ENCODE peak calls at places on chromosome 14, in five cellular contexts. E is RWPE1; B is glutamatergic neuron; K is activated CD4-positive, alpha-beta T cell treated with anti-CD3 and anti-CD28 coated beads, Interleukin-2, amount 10 ng/mL, durations not matched to agents 7 days and 5 days; Z is effector CD8-positive, alpha-beta T cell. W is an unnamed sample.

GRCh38 chr14:60183724-60184596 is 18.8 kb upstream of the DHRS7 start:
- DNase-seq in E (no peak), Z (no peak), K (peak), B (no peak), W (peak)

GRCh38 chr14:71175491-71175890 is 268.2 kb downstream of the PCNX1 start:
- DNase-seq in E (peak), Z (no peak), B (no peak), K (no peak), W (no peak)

GRCh38 chr14:106681161-106681955 is 1155.0 kb downstream of the TMEM121 start:
- DNase-seq in E (no peak), K (no peak), Z (no peak), B (no peak), W (peak)

GRCh38 chr14:87934185-87934584 is 58.8 kb downstream of the GALC start:
- DNase-seq in Z (no peak), E (no peak), B (no peak), K (no peak), W (peak)

GRCh38 chr14:68473794-68474193 is 319.1 kb downstream of the ZFP36L1 start:
- DNase-seq in E (no peak), B (no peak), K (no peak), Z (no peak), W (no peak)

GRCh38 chr14:90970167-90970600 is 90.3 kb downstream of the RPS6KA5 start:
- DNase-seq in K (no peak), B (no peak), Z (no peak), E (peak), W (peak)

GRCh38 chr14:78959674-78960264 is 789.6 kb downstream of the NRXN3 start:
- DNase-seq in Z (peak), E (peak), B (peak), K (peak), W (peak)

GRCh38 chr14:90388437-90388836 is 8.4 kb upstream of the CALM1 start:
- DNase-seq in B (no peak), Z (no peak), K (no peak), E (peak), W (no peak)

GRCh38 chr14:99133563-99134332 is 138.2 kb downstream of the BCL11B start:
- DNase-seq in E (no peak), B (no peak), Z (no peak), K (no peak), W (no peak)

GRCh38 chr14:59398841-59399240 is 66.3 kb downstream of the GPR135 start:
- DNase-seq in K (peak), B (no peak), E (no peak), Z (no peak), W (peak)

GRCh38 chr14:101980700-101981099 is 16.3 kb downstream of the DYNC1H1 start:
- DNase-seq in K (no peak), E (peak), Z (no peak), B (no peak), W (no peak)

GRCh38 chr14:28949503-28949902 is 182.9 kb downstream of the FOXG1 start:
- DNase-seq in E (no peak), Z (no peak), K (no peak), B (no peak), W (no peak)

GRCh38 chr14:99510556-99511139 is 29.4 kb downstream of the CCNK start:
- DNase-seq in E (no peak), K (no peak), B (no peak), Z (no peak), W (no peak)

GRCh38 chr14:64549805-64550538 is at the start of gene PPP1R36:
- DNase-seq in K (peak), E (no peak), B (peak), Z (no peak), W (no peak)

GRCh38 chr14:99749142-99749541 is 44.1 kb upstream of the EML1 start:
- DNase-seq in E (no peak), B (no peak), K (no peak), Z (no peak), W (peak)

GRCh38 chr14:52950898-52951729 is at the start of gene FERMT2:
- DNase-seq in Z (no peak), B (peak), E (peak), K (no peak), W (no peak)

GRCh38 chr14:97459180-97459579 is 662.0 kb downstream of the VRK1 start:
- DNase-seq in Z (no peak), B (no peak), E (no peak), K (peak), W (no peak)

GRCh38 chr14:100088226-100088625 is 23.0 kb downstream of the EVL start:
- DNase-seq in Z (no peak), E (no peak), K (no peak), B (no peak), W (no peak)

GRCh38 chr14:65281991-65282908 is 130.3 kb upstream of the FUT8 start:
- DNase-seq in K (peak), Z (no peak), B (no peak), E (no peak), W (peak)

GRCh38 chr14:104244221-104245011 is 106.0 kb downstream of the KIF26A start:
- DNase-seq in Z (no peak), E (no peak), B (no peak), K (no peak), W (no peak)

GRCh38 chr14:58272589-58273372 is 25.6 kb upstream of the ARID4A start:
- DNase-seq in E (no peak), Z (no peak), K (no peak), B (no peak), W (peak)

GRCh38 chr14:22448035-22448904 is 140.8 kb downstream of the DAD1 start:
- DNase-seq in B (no peak), E (no peak), Z (no peak), K (no peak), W (peak)

GRCh38 chr14:59484611-59485174 is 376 bp downstream of the JKAMP start:
- DNase-seq in E (no peak), K (no peak), B (no peak), Z (no peak), W (peak)

GRCh38 chr14:80988192-80988591 is 32.8 kb downstream of the TSHR start:
- DNase-seq in E (no peak), K (no peak), Z (no peak), B (no peak), W (no peak)

GRCh38 chr14:99699071-99699760 is 15.1 kb downstream of the CYP46A1 start:
- DNase-seq in B (no peak), K (no peak), Z (no peak), E (no peak), W (peak)

GRCh38 chr14:99034711-99035171 is 237.3 kb downstream of the BCL11B start:
- DNase-seq in E (no peak), K (no peak), Z (no peak), B (no peak), W (no peak)

GRCh38 chr14:33596211-33597080 is 354.4 kb downstream of the EGLN3 start:
- DNase-seq in Z (no peak), E (no peak), K (no peak), B (no peak), W (no peak)

GRCh38 chr14:102849522-102850379 is 72.5 kb downstream of the TRAF3 start:
- DNase-seq in K (no peak), E (no peak), Z (no peak), B (no peak), W (no peak)

GRCh38 chr14:61475316-61475715 is 153.9 kb downstream of the PRKCH start:
- DNase-seq in B (no peak), K (peak), Z (no peak), E (peak), W (peak)

GRCh38 chr14:50805396-50805795 is 25.6 kb downstream of the NIN start:
- DNase-seq in K (no peak), Z (no peak), B (no peak), E (no peak), W (no peak)

GRCh38 chr14:76826122-76826521 is at the start of gene LRRC74A:
- DNase-seq in K (no peak), E (no peak), B (no peak), Z (no peak), W (no peak)

GRCh38 chr14:65832431-65833253 is 420.1 kb downstream of the FUT8 start:
- DNase-seq in Z (no peak), B (no peak), E (no peak), K (no peak), W (peak)

GRCh38 chr14:80805136-80805535 is 136.4 kb downstream of the CEP128 start:
- DNase-seq in K (no peak), E (no peak), B (no peak), Z (no peak), W (no peak)

GRCh38 chr14:99602054-99602787 is 1.8 kb downstream of the CCDC85C start:
- DNase-seq in B (no peak), K (peak), Z (no peak), E (no peak), W (peak)

GRCh38 chr14:93734086-93734822 is 54.0 kb downstream of the PRIMA1 start:
- DNase-seq in B (no peak), Z (no peak), K (no peak), E (no peak), W (no peak)

GRCh38 chr14:75334191-75335051 is 55.8 kb downstream of the FOS start:
- DNase-seq in E (no peak), B (no peak), Z (peak), K (peak), W (peak)

GRCh38 chr14:55073856-55074255 is 22.4 kb downstream of the MAPK1IP1L start:
- DNase-seq in E (no peak), Z (no peak), B (no peak), K (no peak), W (peak)

GRCh38 chr14:75069811-75070145 is 337 bp downstream of the ZC2HC1C start:
- DNase-seq in Z (no peak), B (no peak), E (no peak), K (no peak), W (no peak)

W was measured in Kasumi-1.